ENCODE peak calls at places on chromosome 20, in six cellular contexts. U, R, H, L, B and O are unnamed samples.

GRCh38 chr20:36483205-36483918 is 58.0 kb upstream of the MYL9 start:
- DNase-seq in U (no peak), R (no peak), H (no peak), L (no peak), B (peak), O (no peak)

GRCh38 chr20:62952373-62953166 is at the start of gene SLC17A9:
- DNase-seq in U (no peak), R (no peak), H (peak), L (peak), B (peak), O (no peak)

GRCh38 chr20:51569815-51570741 is 27.6 kb upstream of the NFATC2 start:
- DNase-seq in U (no peak), R (no peak), H (no peak), L (peak), B (peak), O (no peak)

GRCh38 chr20:63125893-63126601 is 89.9 kb downstream of the YTHDF1 start:
- DNase-seq in U (no peak), R (no peak), H (no peak), L (no peak), B (no peak), O (no peak)

GRCh38 chr20:47348539-47349142 is 7.9 kb downstream of the ZMYND8 start:
- DNase-seq in U (no peak), R (no peak), H (no peak), L (no peak), B (no peak), O (no peak)

GRCh38 chr20:51208162-51208561 is 185.3 kb upstream of the KCNG1 start:
- DNase-seq in U (no peak), R (no peak), H (no peak), L (no peak), B (no peak), O (no peak)

GRCh38 chr20:14009206-14009605 is 13.9 kb downstream of the MACROD2 start:
- DNase-seq in U (no peak), R (no peak), H (no peak), L (no peak), B (no peak), O (no peak)

GRCh38 chr20:13006825-13007224 is 1.9 kb upstream of the SPTLC3 start:
- DNase-seq in U (no peak), R (no peak), H (no peak), L (peak), B (peak), O (no peak)

GRCh38 chr20:1669304-1669703 is 11.7 kb upstream of the SIRPG start:
- DNase-seq in U (no peak), R (no peak), H (no peak), L (peak), B (peak), O (no peak)